ENCODE peak calls at places on chromosomes 5 and 9, in four cellular contexts. One of them, this sample, is unnamed.

GRCh38 chr5:42005561-42006153 is 80.6 kb downstream of the FBXO4 start:
- DNase-seq in fibroblast of pulmonary artery: peak; percentile 45
- DNase-seq in glomerular endothelial cell: no peak
- DNase-seq in naive B cell: peak; percentile 3
- DNase-seq in this sample: peak; percentile 56

GRCh38 chr5:68110264-68110663 is 105.3 kb upstream of the PIK3R1 start:
- DNase-seq in fibroblast of pulmonary artery: no peak
- DNase-seq in glomerular endothelial cell: no peak
- DNase-seq in naive B cell: no peak
- DNase-seq in this sample: no peak

GRCh38 chr5:40549611-40550010 is 130.1 kb upstream of the PTGER4 start:
- DNase-seq in fibroblast of pulmonary artery: no peak
- DNase-seq in glomerular endothelial cell: no peak
- DNase-seq in naive B cell: no peak
- DNase-seq in this sample: no peak

GRCh38 chr5:17854901-17855300 is 220.6 kb downstream of the TAF11L14 start:
- DNase-seq in fibroblast of pulmonary artery: no peak
- DNase-seq in glomerular endothelial cell: no peak
- DNase-seq in naive B cell: no peak
- DNase-seq in this sample: no peak

GRCh38 chr9:28318515-28318914 is 745.2 kb upstream of the C9orf72 start:
- DNase-seq in fibroblast of pulmonary artery: no peak
- DNase-seq in glomerular endothelial cell: no peak
- DNase-seq in naive B cell: no peak
- DNase-seq in this sample: no peak

GRCh38 chr9:92763721-92764380 is 782 bp downstream of the BICD2 start:
- DNase-seq in fibroblast of pulmonary artery: no peak
- DNase-seq in glomerular endothelial cell: no peak
- DNase-seq in naive B cell: peak; percentile 48
- DNase-seq in this sample: peak; percentile 38

GRCh38 chr5:87944553-87945320 is 323.9 kb downstream of the TMEM161B start:
- DNase-seq in fibroblast of pulmonary artery: no peak
- DNase-seq in glomerular endothelial cell: no peak
- DNase-seq in naive B cell: no peak
- DNase-seq in this sample: no peak

GRCh38 chr9:29203216-29203930 is 1630.1 kb upstream of the C9orf72 start:
- DNase-seq in fibroblast of pulmonary artery: no peak
- DNase-seq in glomerular endothelial cell: no peak
- DNase-seq in naive B cell: no peak
- DNase-seq in this sample: no peak

GRCh38 chr9:126309427-126310179 is 17.0 kb upstream of the MVB12B start:
- DNase-seq in fibroblast of pulmonary artery: no peak
- DNase-seq in glomerular endothelial cell: no peak
- DNase-seq in naive B cell: peak; percentile 18
- DNase-seq in this sample: no peak

GRCh38 chr5:131212471-131213021 is 41.8 kb downstream of the LYRM7 start:
- DNase-seq in fibroblast of pulmonary artery: no peak
- DNase-seq in glomerular endothelial cell: no peak
- DNase-seq in naive B cell: peak; percentile 76
- DNase-seq in this sample: no peak

GRCh38 chr5:80990971-80991370 is 30.8 kb downstream of the RASGRF2 start:
- DNase-seq in fibroblast of pulmonary artery: no peak
- DNase-seq in glomerular endothelial cell: no peak
- DNase-seq in naive B cell: no peak
- DNase-seq in this sample: no peak

GRCh38 chr9:108953983-108954574 is 19.9 kb downstream of the ABITRAM start:
- DNase-seq in fibroblast of pulmonary artery: peak; percentile 77
- DNase-seq in glomerular endothelial cell: peak; percentile 52
- DNase-seq in naive B cell: peak; percentile 20
- DNase-seq in this sample: peak; percentile 71

GRCh38 chr9:129036241-129036922 is at the start of gene MIGA2:
- DNase-seq in fibroblast of pulmonary artery: peak; percentile 99
- DNase-seq in glomerular endothelial cell: peak; percentile 80
- DNase-seq in naive B cell: peak; percentile 95
- DNase-seq in this sample: peak; percentile 99

GRCh38 chr9:96135071-96135825 is 166.7 kb downstream of the HSD17B3 start:
- DNase-seq in fibroblast of pulmonary artery: no peak
- DNase-seq in glomerular endothelial cell: no peak
- DNase-seq in naive B cell: no peak
- DNase-seq in this sample: no peak

GRCh38 chr9:77912895-77913693 is 118.5 kb downstream of the GNAQ start:
- DNase-seq in fibroblast of pulmonary artery: peak; percentile 59
- DNase-seq in glomerular endothelial cell: no peak
- DNase-seq in naive B cell: no peak
- DNase-seq in this sample: peak; percentile 61

This sample was measured in OCI-M1.